ENCODE peak calls at places on chromosomes 4 and X, in four cellular contexts. E, K, N and D are unnamed samples.

GRCh38 chr4:105241456-105241855 is 94.8 kb downstream of the TET2 start:
- DNase-seq in E (no peak), K (no peak), N (no peak), D (no peak)

GRCh38 chrX:37961118-37961517 is 45.2 kb upstream of the SYTL5 start:
- DNase-seq in E (no peak), K (no peak), N (no peak), D (no peak)

GRCh38 chr4:75457365-75457764 is 56.8 kb downstream of the RCHY1 start:
- DNase-seq in E (no peak), K (no peak), N (no peak), D (no peak)

GRCh38 chrX:151488677-151489076 is 74.8 kb upstream of the PASD1 start:
- DNase-seq in E (peak; percentile 9), K (no peak), N (no peak), D (no peak)

GRCh38 chr4:38189445-38189844 is 229.2 kb downstream of the PTTG2 start:
- DNase-seq in E (no peak), K (no peak), N (peak; percentile 65), D (peak; percentile 95)

GRCh38 chr4:2714071-2714770 is 41.9 kb downstream of the TNIP2 start:
- DNase-seq in E (no peak), K (no peak), N (peak; percentile 86), D (peak; percentile 71)

GRCh38 chr4:19739101-19739651 is 512.5 kb upstream of the SLIT2 start:
- DNase-seq in E (no peak), K (no peak), N (peak; percentile 92), D (peak; percentile 95)

GRCh38 chrX:86148024-86148511 is at the start of gene DACH2:
- DNase-seq in E (peak; percentile 89), K (peak; percentile 48), N (peak; percentile 64), D (peak; percentile 74)

GRCh38 chr4:53914313-53915016 is 149.9 kb downstream of the CHIC2 start:
- DNase-seq in E (no peak), K (peak; percentile 54), N (peak; percentile 78), D (peak; percentile 96)

GRCh38 chr4:158020734-158021346 is 152.0 kb downstream of the GASK1B start:
- DNase-seq in E (no peak), K (no peak), N (peak; percentile 85), D (peak; percentile 95)

GRCh38 chr4:6446538-6447451 is 25.6 kb downstream of the PPP2R2C start:
- DNase-seq in E (peak; percentile 51), K (no peak), N (peak; percentile 9), D (no peak)

GRCh38 chr4:141541851-141542250 is 94.5 kb upstream of the IL15 start:
- DNase-seq in E (no peak), K (no peak), N (peak; percentile 48), D (peak; percentile 38)

GRCh38 chr4:77152421-77152820 is 4.6 kb upstream of the CCNG2 start:
- DNase-seq in E (peak; percentile 38), K (no peak), N (no peak), D (peak; percentile 69)

GRCh38 chrX:31293409-31293808 is 221.6 kb upstream of the FTHL17 start:
- DNase-seq in E (no peak), K (no peak), N (no peak), D (no peak)

GRCh38 chrX:138847930-138848329 is 136.4 kb upstream of the FGF13 start:
- DNase-seq in E (no peak), K (no peak), N (peak; percentile 15), D (no peak)
- TF ChIP-seq CTCF in E (peak; percentile 37), K (no peak), N (peak; percentile 7), D (no peak)

GRCh38 chr4:135670548-135670947 is 1469.0 kb upstream of the PABPC4L start:
- DNase-seq in E (no peak), K (no peak), N (no peak), D (no peak)
- TF ChIP-seq CTCF in E (peak; percentile 36), K (no peak), N (no peak), D (no peak)

DNA sequence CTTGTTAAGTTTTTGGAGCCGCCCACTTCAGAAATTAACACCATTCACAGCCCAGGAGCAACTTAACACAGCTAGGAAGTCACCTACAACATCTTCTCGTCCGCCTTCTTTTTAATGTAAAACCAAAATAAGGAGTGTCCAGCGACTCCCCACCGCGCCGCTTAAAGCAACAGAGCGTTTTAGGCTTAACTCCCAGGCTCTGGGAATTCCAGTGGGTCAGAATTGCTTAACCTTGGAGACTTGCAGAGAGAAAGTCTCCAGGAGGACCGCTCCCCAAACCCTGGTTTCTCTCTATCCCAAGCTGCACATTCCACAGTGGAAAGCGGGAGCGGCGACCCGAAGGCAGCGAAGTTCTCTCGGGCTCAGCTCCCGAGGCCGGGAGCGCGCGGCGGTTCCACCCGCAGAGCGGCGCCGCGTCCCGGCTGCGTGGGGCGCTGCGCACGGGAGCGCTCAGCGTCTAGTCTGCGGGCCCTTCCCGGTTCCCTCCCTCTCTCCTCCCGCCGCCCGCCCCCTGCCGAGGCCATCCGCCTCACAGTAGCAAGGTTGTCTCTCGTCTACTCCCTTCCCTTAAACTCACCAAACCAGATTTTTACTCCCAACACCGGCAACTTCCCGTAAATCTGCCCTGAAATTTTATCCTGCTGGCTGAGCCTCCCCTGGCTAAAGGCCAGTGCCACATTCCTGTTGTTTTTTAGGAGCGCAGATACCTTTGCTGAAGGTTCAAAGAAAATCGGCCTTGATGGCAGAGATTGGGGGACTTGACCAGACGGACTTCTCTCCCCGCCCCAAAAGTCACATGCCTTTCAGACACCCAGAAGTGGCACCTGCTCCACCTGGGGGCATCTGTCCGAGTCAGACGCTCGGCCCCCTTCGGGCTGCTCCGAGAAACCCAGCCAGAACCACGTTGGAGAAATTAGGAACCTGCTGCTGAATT is at the start of gene RBM47:
- DNase-seq in E (peak; percentile 78), K (peak; percentile 63), N (peak; percentile 79), D (peak; percentile 40)
- TF ChIP-seq CTCF in E (peak; percentile 11), K (no peak), N (peak; percentile 23), D (peak; percentile 5)

DNA sequence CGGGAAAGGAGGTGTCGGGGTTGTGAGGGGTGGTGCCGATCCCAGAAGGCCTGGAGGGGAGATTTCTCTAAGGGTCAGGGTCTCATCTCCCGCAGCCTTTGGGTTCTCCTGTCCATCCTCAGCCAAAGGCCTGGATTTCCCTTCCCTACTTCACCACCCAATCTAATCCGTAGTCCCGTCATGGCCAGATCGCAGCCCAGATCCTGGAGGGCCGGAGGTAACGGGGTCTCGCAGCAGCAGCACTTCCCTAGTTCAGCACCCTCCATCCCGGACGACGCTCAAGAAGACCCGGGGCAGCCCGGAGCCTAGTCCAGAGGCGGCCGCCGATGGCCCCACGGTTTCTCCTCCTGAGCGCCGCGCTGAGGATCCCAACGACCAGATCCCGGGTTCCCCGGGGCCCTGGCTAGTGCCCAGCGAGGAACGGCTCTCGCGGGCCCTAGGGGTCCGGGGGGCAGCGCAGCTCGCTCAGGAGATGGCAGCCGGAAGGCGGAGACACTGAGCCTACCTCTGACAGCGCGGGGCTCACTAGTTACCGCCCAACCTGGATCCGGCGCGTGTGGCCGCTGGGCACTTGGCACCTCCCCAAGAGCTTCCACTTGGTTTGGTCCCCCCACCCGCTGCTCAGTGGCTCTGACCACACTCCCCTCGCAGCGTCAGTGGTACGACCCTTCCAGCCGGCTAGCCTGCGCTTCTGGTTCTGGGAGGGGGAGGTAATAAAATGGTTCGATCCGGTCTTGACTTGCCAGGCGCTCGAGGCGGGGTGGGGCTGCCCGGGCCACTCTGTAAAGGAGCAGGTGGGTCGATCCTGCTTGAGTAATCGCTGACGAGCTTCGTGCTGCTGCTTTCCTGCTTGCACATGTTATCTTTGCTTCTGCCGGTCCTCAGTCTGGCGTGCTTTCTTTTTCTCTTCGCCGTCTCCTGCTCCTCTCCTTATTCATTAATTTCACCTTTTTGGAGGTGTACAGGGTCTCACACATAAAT is 3.6 kb downstream of the MAGIX start:
- DNase-seq in E (peak; percentile 89), K (peak; percentile 74), N (peak; percentile 76), D (peak; percentile 61)
- TF ChIP-seq CTCF in E (peak; percentile 38), K (no peak), N (no peak), D (no peak)

DNA sequence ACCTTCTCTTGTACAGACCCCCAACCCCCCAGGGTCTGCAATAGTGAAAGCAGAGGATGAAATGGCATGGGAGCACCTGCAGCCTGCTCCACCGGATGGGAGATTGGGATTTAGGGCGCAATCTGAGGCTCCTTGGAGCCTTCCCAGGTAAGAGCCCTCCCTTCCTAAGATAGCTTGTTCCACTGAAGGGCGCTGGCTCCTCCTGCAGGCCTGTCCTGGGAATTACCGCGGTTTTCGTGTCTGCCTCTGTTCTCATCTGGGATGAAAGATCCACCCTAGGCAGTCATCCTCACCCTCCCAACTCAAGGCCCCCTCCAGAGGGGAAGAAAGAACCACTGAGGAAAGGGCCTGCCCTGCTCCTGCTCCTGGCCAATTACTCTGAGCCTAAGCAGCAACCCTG is 547.6 kb downstream of the SMARCA1 start:
- DNase-seq in E (peak; percentile 68), K (no peak), N (peak; percentile 0), D (no peak)
- TF ChIP-seq CTCF in E (peak; percentile 67), K (no peak), N (peak; percentile 13), D (peak; percentile 31)

GRCh38 chr4:149910604-149911367 is 95.1 kb upstream of the IQCM start:
- DNase-seq in E (no peak), K (no peak), N (no peak), D (no peak)

GRCh38 chr4:149911371-149911770 is 95.7 kb upstream of the IQCM start:
- DNase-seq in E (no peak), K (no peak), N (no peak), D (no peak)

GRCh38 chr4:149914101-149914500 is 98.5 kb upstream of the IQCM start:
- DNase-seq in E (no peak), K (no peak), N (no peak), D (no peak)

GRCh38 chr4:149911995-149912394 is 96.4 kb upstream of the IQCM start:
- DNase-seq in E (no peak), K (no peak), N (no peak), D (no peak)

DNA sequence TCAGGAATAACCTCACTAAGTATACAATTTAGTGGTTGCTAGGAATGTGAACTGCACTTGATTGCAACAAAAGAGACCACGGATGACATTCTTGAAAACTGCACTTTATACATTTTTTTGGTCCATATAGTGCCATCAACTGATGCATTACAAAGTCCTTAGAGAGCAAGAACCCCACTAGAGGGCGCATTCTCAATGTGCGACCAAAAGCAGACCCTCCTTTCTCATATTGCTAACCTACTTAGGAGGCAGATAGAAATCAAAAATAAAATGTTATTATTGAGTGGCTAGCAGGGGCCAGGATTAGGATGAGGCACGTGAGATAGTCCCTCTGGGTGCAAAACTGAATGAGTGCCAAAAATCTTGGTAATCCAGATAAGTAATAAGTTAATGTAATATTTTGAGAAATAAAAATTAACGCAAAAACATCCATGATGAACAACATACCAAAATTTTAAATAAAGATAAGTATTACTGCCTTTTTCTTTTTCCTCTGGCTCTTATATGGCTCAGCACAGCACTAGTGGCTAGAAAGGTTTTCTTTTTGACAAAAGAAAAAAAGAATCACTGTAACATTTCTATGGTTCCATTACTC is 99.0 kb upstream of the IQCM start:
- DNase-seq in E (peak; percentile 75), K (no peak), N (peak; percentile 68), D (peak; percentile 68)
- TF ChIP-seq CTCF in E (peak; percentile 88), K (no peak), N (peak; percentile 90), D (peak; percentile 67)

GRCh38 chrX:84709987-84710386 is 207.7 kb upstream of the HDX start:
- DNase-seq in E (no peak), K (no peak), N (no peak), D (no peak)

GRCh38 chrX:84715315-84715714 is 213.1 kb upstream of the HDX start:
- DNase-seq in E (no peak), K (no peak), N (no peak), D (no peak)

GRCh38 chrX:84712621-84713020 is 210.4 kb upstream of the HDX start:
- DNase-seq in E (no peak), K (no peak), N (no peak), D (no peak)

DNA sequence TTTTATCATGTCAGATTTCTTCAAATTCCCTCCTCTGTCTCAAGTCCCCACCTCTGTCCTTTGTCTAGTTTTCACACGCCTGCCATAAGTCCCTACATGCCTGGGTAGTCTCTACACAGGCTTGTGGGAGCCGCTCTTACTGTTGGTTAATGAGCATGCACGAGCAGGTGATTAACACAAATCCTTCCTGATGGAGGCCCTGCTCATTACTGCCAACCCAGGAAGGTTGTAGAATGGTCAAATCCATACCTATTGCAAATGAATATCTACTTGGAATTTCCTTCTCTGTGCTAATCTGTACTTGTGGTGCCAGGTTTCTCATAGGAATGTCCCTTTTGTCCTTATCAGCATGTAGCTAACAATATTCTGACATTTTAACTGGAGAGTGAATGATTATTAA is 208.4 kb upstream of the HDX start:
- DNase-seq in E (peak; percentile 40), K (no peak), N (no peak), D (no peak)
- TF ChIP-seq CTCF in E (peak; percentile 13), K (no peak), N (no peak), D (no peak)